ENCODE peak calls at places on chromosome 5, in ten cellular contexts. One of them, this sample, is unnamed.
A peak's percentile ranks its signal among the peaks of the same experiment; 100 is the strongest.

GRCh38 chr5:42301349-42301748 is 121.9 kb upstream of the GHR start:
- DNase-seq in NCI-H1105 treated with DMSO at 0.1 percent for 48 hours: no peak
- DNase-seq in ovary: no peak
- DNase-seq in iris pigment epithelial cell: no peak
- DNase-seq in NB4: no peak
- DNase-seq in CD4-positive, alpha-beta T cell: no peak
- DNase-seq in M059J: peak; percentile 0
- DNase-seq in stimulated activated CD8-positive, alpha-beta memory T cell treated with anti-CD3 and anti-CD28 coated beads, Interleukin-12 subunit alpha, Interleukin-12 subunit beta, amount 100 ng/mL, for 1 hour: no peak
- DNase-seq in Calu3: no peak
- DNase-seq in activated gamma-delta T cell treated with anti-CD3 and anti-CD28 coated beads, Interleukin-2, amount 50 U/mL, for 16 hours: no peak
- DNase-seq in this sample: no peak

GRCh38 chr5:64457846-64458245 is 48.0 kb upstream of the RGS7BP start:
- DNase-seq in CD4-positive, alpha-beta T cell: no peak
- DNase-seq in iris pigment epithelial cell: no peak
- DNase-seq in M059J: no peak
- DNase-seq in activated gamma-delta T cell treated with anti-CD3 and anti-CD28 coated beads, Interleukin-2, amount 50 U/mL, for 16 hours: no peak
- DNase-seq in Calu3: no peak
- DNase-seq in NCI-H1105 treated with DMSO at 0.1 percent for 48 hours: no peak
- DNase-seq in stimulated activated CD8-positive, alpha-beta memory T cell treated with anti-CD3 and anti-CD28 coated beads, Interleukin-12 subunit alpha, Interleukin-12 subunit beta, amount 100 ng/mL, for 1 hour: no peak
- DNase-seq in ovary: no peak
- DNase-seq in NB4: no peak
- DNase-seq in this sample: no peak

GRCh38 chr5:13567819-13568218 is 376.7 kb downstream of the DNAH5 start:
- DNase-seq in Calu3: no peak
- DNase-seq in ovary: no peak
- DNase-seq in activated gamma-delta T cell treated with anti-CD3 and anti-CD28 coated beads, Interleukin-2, amount 50 U/mL, for 16 hours: no peak
- DNase-seq in NCI-H1105 treated with DMSO at 0.1 percent for 48 hours: no peak
- DNase-seq in iris pigment epithelial cell: peak; percentile 16
- DNase-seq in CD4-positive, alpha-beta T cell: no peak
- DNase-seq in M059J: peak; percentile 99
- DNase-seq in stimulated activated CD8-positive, alpha-beta memory T cell treated with anti-CD3 and anti-CD28 coated beads, Interleukin-12 subunit alpha, Interleukin-12 subunit beta, amount 100 ng/mL, for 1 hour: no peak
- DNase-seq in NB4: no peak
- DNase-seq in this sample: no peak

GRCh38 chr5:14235872-14236271 is 92.7 kb downstream of the TRIO start:
- DNase-seq in stimulated activated CD8-positive, alpha-beta memory T cell treated with anti-CD3 and anti-CD28 coated beads, Interleukin-12 subunit alpha, Interleukin-12 subunit beta, amount 100 ng/mL, for 1 hour: no peak
- DNase-seq in activated gamma-delta T cell treated with anti-CD3 and anti-CD28 coated beads, Interleukin-2, amount 50 U/mL, for 16 hours: no peak
- DNase-seq in ovary: no peak
- DNase-seq in NCI-H1105 treated with DMSO at 0.1 percent for 48 hours: no peak
- DNase-seq in Calu3: no peak
- DNase-seq in NB4: no peak
- DNase-seq in M059J: no peak
- DNase-seq in CD4-positive, alpha-beta T cell: no peak
- DNase-seq in iris pigment epithelial cell: no peak
- DNase-seq in this sample: no peak

GRCh38 chr5:130871346-130872086 is 293.5 kb downstream of the HINT1 start:
- DNase-seq in CD4-positive, alpha-beta T cell: peak; percentile 28
- DNase-seq in Calu3: peak; percentile 62
- DNase-seq in iris pigment epithelial cell: peak; percentile 30
- DNase-seq in stimulated activated CD8-positive, alpha-beta memory T cell treated with anti-CD3 and anti-CD28 coated beads, Interleukin-12 subunit alpha, Interleukin-12 subunit beta, amount 100 ng/mL, for 1 hour: peak; percentile 13
- DNase-seq in NB4: peak; percentile 35
- DNase-seq in M059J: peak; percentile 1
- DNase-seq in ovary: no peak
- DNase-seq in NCI-H1105 treated with DMSO at 0.1 percent for 48 hours: peak; percentile 0
- DNase-seq in activated gamma-delta T cell treated with anti-CD3 and anti-CD28 coated beads, Interleukin-2, amount 50 U/mL, for 16 hours: no peak
- DNase-seq in this sample: peak; percentile 89

GRCh38 chr5:61348437-61348836 is 16.4 kb downstream of the ZSWIM6 start:
- DNase-seq in NCI-H1105 treated with DMSO at 0.1 percent for 48 hours: no peak
- DNase-seq in M059J: no peak
- DNase-seq in Calu3: no peak
- DNase-seq in ovary: no peak
- DNase-seq in stimulated activated CD8-positive, alpha-beta memory T cell treated with anti-CD3 and anti-CD28 coated beads, Interleukin-12 subunit alpha, Interleukin-12 subunit beta, amount 100 ng/mL, for 1 hour: no peak
- DNase-seq in activated gamma-delta T cell treated with anti-CD3 and anti-CD28 coated beads, Interleukin-2, amount 50 U/mL, for 16 hours: no peak
- DNase-seq in CD4-positive, alpha-beta T cell: no peak
- DNase-seq in iris pigment epithelial cell: no peak
- DNase-seq in NB4: peak; percentile 19
- DNase-seq in this sample: no peak

GRCh38 chr5:15234366-15234765 is 265.6 kb upstream of the FBXL7 start:
- DNase-seq in NCI-H1105 treated with DMSO at 0.1 percent for 48 hours: no peak
- DNase-seq in CD4-positive, alpha-beta T cell: no peak
- DNase-seq in ovary: no peak
- DNase-seq in Calu3: no peak
- DNase-seq in activated gamma-delta T cell treated with anti-CD3 and anti-CD28 coated beads, Interleukin-2, amount 50 U/mL, for 16 hours: no peak
- DNase-seq in stimulated activated CD8-positive, alpha-beta memory T cell treated with anti-CD3 and anti-CD28 coated beads, Interleukin-12 subunit alpha, Interleukin-12 subunit beta, amount 100 ng/mL, for 1 hour: no peak
- DNase-seq in NB4: no peak
- DNase-seq in M059J: peak; percentile 37
- DNase-seq in iris pigment epithelial cell: peak; percentile 27
- DNase-seq in this sample: no peak

GRCh38 chr5:16617272-16617973 is 626 bp upstream of the RETREG1 start:
- DNase-seq in activated gamma-delta T cell treated with anti-CD3 and anti-CD28 coated beads, Interleukin-2, amount 50 U/mL, for 16 hours: peak; percentile 13
- DNase-seq in CD4-positive, alpha-beta T cell: peak; percentile 44
- DNase-seq in ovary: no peak
- DNase-seq in stimulated activated CD8-positive, alpha-beta memory T cell treated with anti-CD3 and anti-CD28 coated beads, Interleukin-12 subunit alpha, Interleukin-12 subunit beta, amount 100 ng/mL, for 1 hour: peak; percentile 39
- DNase-seq in Calu3: no peak
- DNase-seq in NCI-H1105 treated with DMSO at 0.1 percent for 48 hours: no peak
- DNase-seq in iris pigment epithelial cell: no peak
- DNase-seq in M059J: no peak
- DNase-seq in NB4: no peak
- DNase-seq in this sample: no peak

GRCh38 chr5:155624597-155625241 is 611.2 kb downstream of the KIF4B start:
- DNase-seq in activated gamma-delta T cell treated with anti-CD3 and anti-CD28 coated beads, Interleukin-2, amount 50 U/mL, for 16 hours: no peak
- DNase-seq in Calu3: no peak
- DNase-seq in iris pigment epithelial cell: no peak
- DNase-seq in M059J: no peak
- DNase-seq in CD4-positive, alpha-beta T cell: no peak
- DNase-seq in stimulated activated CD8-positive, alpha-beta memory T cell treated with anti-CD3 and anti-CD28 coated beads, Interleukin-12 subunit alpha, Interleukin-12 subunit beta, amount 100 ng/mL, for 1 hour: no peak
- DNase-seq in NB4: no peak
- DNase-seq in NCI-H1105 treated with DMSO at 0.1 percent for 48 hours: no peak
- DNase-seq in ovary: no peak
- DNase-seq in this sample: no peak

GRCh38 chr5:172115541-172115982 is 72.5 kb downstream of the STK10 start:
- DNase-seq in iris pigment epithelial cell: no peak
- DNase-seq in NB4: peak; percentile 83
- DNase-seq in M059J: no peak
- DNase-seq in activated gamma-delta T cell treated with anti-CD3 and anti-CD28 coated beads, Interleukin-2, amount 50 U/mL, for 16 hours: no peak
- DNase-seq in Calu3: no peak
- DNase-seq in CD4-positive, alpha-beta T cell: no peak
- DNase-seq in NCI-H1105 treated with DMSO at 0.1 percent for 48 hours: no peak
- DNase-seq in ovary: no peak
- DNase-seq in stimulated activated CD8-positive, alpha-beta memory T cell treated with anti-CD3 and anti-CD28 coated beads, Interleukin-12 subunit alpha, Interleukin-12 subunit beta, amount 100 ng/mL, for 1 hour: no peak
- DNase-seq in this sample: no peak

GRCh38 chr5:132459031-132459982 is 31.3 kb downstream of the IRF1 start:
- DNase-seq in M059J: peak; percentile 95
- DNase-seq in ovary: peak; percentile 28
- DNase-seq in iris pigment epithelial cell: peak; percentile 68
- DNase-seq in stimulated activated CD8-positive, alpha-beta memory T cell treated with anti-CD3 and anti-CD28 coated beads, Interleukin-12 subunit alpha, Interleukin-12 subunit beta, amount 100 ng/mL, for 1 hour: no peak
- DNase-seq in NCI-H1105 treated with DMSO at 0.1 percent for 48 hours: no peak
- DNase-seq in Calu3: peak; percentile 61
- DNase-seq in CD4-positive, alpha-beta T cell: no peak
- DNase-seq in activated gamma-delta T cell treated with anti-CD3 and anti-CD28 coated beads, Interleukin-2, amount 50 U/mL, for 16 hours: no peak
- DNase-seq in NB4: peak; percentile 81
- DNase-seq in this sample: peak; percentile 88

GRCh38 chr5:108726446-108727091 is 21.1 kb upstream of the FER start:
- DNase-seq in iris pigment epithelial cell: no peak
- DNase-seq in M059J: peak; percentile 19
- DNase-seq in NB4: peak; percentile 16
- DNase-seq in Calu3: no peak
- DNase-seq in activated gamma-delta T cell treated with anti-CD3 and anti-CD28 coated beads, Interleukin-2, amount 50 U/mL, for 16 hours: no peak
- DNase-seq in ovary: no peak
- DNase-seq in NCI-H1105 treated with DMSO at 0.1 percent for 48 hours: no peak
- DNase-seq in CD4-positive, alpha-beta T cell: no peak
- DNase-seq in stimulated activated CD8-positive, alpha-beta memory T cell treated with anti-CD3 and anti-CD28 coated beads, Interleukin-12 subunit alpha, Interleukin-12 subunit beta, amount 100 ng/mL, for 1 hour: no peak
- DNase-seq in this sample: no peak

GRCh38 chr5:55232194-55232984 is 1.0 kb downstream of the CCNO start:
- DNase-seq in Calu3: peak; percentile 68
- DNase-seq in activated gamma-delta T cell treated with anti-CD3 and anti-CD28 coated beads, Interleukin-2, amount 50 U/mL, for 16 hours: no peak
- DNase-seq in stimulated activated CD8-positive, alpha-beta memory T cell treated with anti-CD3 and anti-CD28 coated beads, Interleukin-12 subunit alpha, Interleukin-12 subunit beta, amount 100 ng/mL, for 1 hour: no peak
- DNase-seq in NB4: no peak
- DNase-seq in NCI-H1105 treated with DMSO at 0.1 percent for 48 hours: peak; percentile 50
- DNase-seq in M059J: peak; percentile 61
- DNase-seq in ovary: peak; percentile 47
- DNase-seq in CD4-positive, alpha-beta T cell: no peak
- DNase-seq in iris pigment epithelial cell: no peak
- DNase-seq in this sample: no peak

GRCh38 chr5:177434437-177434836 is 8.0 kb downstream of the GRK6 start:
- DNase-seq in iris pigment epithelial cell: no peak
- DNase-seq in CD4-positive, alpha-beta T cell: no peak
- DNase-seq in NCI-H1105 treated with DMSO at 0.1 percent for 48 hours: no peak
- DNase-seq in ovary: no peak
- DNase-seq in activated gamma-delta T cell treated with anti-CD3 and anti-CD28 coated beads, Interleukin-2, amount 50 U/mL, for 16 hours: no peak
- DNase-seq in M059J: no peak
- DNase-seq in Calu3: no peak
- DNase-seq in NB4: peak; percentile 1
- DNase-seq in stimulated activated CD8-positive, alpha-beta memory T cell treated with anti-CD3 and anti-CD28 coated beads, Interleukin-12 subunit alpha, Interleukin-12 subunit beta, amount 100 ng/mL, for 1 hour: no peak
- DNase-seq in this sample: no peak